ENCODE peak calls at places on chromosomes 1 and 21, in ten cellular contexts. One of them, this sample, is unnamed.

GRCh38 chr21:45014747-45015468 is 59.5 kb upstream of the ADARB1 start:
- DNase-seq in T-cell: no peak
- DNase-seq in activated CD8-positive, alpha-beta memory T cell treated with anti-CD3 and anti-CD28 coated beads for 4 hours: no peak
- DNase-seq in anterior cingulate cortex: no peak
- DNase-seq in posterior vena cava: peak
- DNase-seq in iPS-NIHi11: no peak
- DNase-seq in GM10248: no peak
- DNase-seq in transverse colon: no peak
- DNase-seq in SW480: no peak
- DNase-seq in CD8-positive, alpha-beta T cell: no peak
- DNase-seq in this sample: peak

GRCh38 chr1:187203257-187203656 is 374.5 kb downstream of the PLA2G4A start:
- DNase-seq in T-cell: no peak
- DNase-seq in activated CD8-positive, alpha-beta memory T cell treated with anti-CD3 and anti-CD28 coated beads for 4 hours: no peak
- DNase-seq in anterior cingulate cortex: no peak
- DNase-seq in posterior vena cava: no peak
- DNase-seq in iPS-NIHi11: no peak
- DNase-seq in GM10248: no peak
- DNase-seq in transverse colon: no peak
- DNase-seq in SW480: no peak
- DNase-seq in CD8-positive, alpha-beta T cell: no peak
- DNase-seq in this sample: no peak

GRCh38 chr1:220430059-220430458 is 97.9 kb upstream of the MARK1 start:
- DNase-seq in T-cell: no peak
- DNase-seq in activated CD8-positive, alpha-beta memory T cell treated with anti-CD3 and anti-CD28 coated beads for 4 hours: no peak
- DNase-seq in anterior cingulate cortex: no peak
- DNase-seq in posterior vena cava: no peak
- DNase-seq in iPS-NIHi11: peak
- DNase-seq in GM10248: no peak
- DNase-seq in transverse colon: no peak
- DNase-seq in SW480: peak
- DNase-seq in CD8-positive, alpha-beta T cell: no peak
- DNase-seq in this sample: no peak

GRCh38 chr1:229007701-229008100 is 263.2 kb upstream of the RAB4A start:
- DNase-seq in T-cell: no peak
- DNase-seq in activated CD8-positive, alpha-beta memory T cell treated with anti-CD3 and anti-CD28 coated beads for 4 hours: no peak
- DNase-seq in anterior cingulate cortex: no peak
- DNase-seq in posterior vena cava: no peak
- DNase-seq in iPS-NIHi11: no peak
- DNase-seq in GM10248: no peak
- DNase-seq in transverse colon: no peak
- DNase-seq in SW480: no peak
- DNase-seq in CD8-positive, alpha-beta T cell: no peak
- DNase-seq in this sample: no peak

GRCh38 chr1:32962248-32962896 is 2.2 kb downstream of the RNF19B start:
- DNase-seq in T-cell: no peak
- DNase-seq in activated CD8-positive, alpha-beta memory T cell treated with anti-CD3 and anti-CD28 coated beads for 4 hours: no peak
- DNase-seq in anterior cingulate cortex: no peak
- DNase-seq in posterior vena cava: no peak
- DNase-seq in iPS-NIHi11: no peak
- DNase-seq in GM10248: peak
- DNase-seq in transverse colon: no peak
- DNase-seq in SW480: peak
- DNase-seq in CD8-positive, alpha-beta T cell: no peak
- DNase-seq in this sample: peak

GRCh38 chr1:66652556-66652955 is 99.7 kb upstream of the DYNLT5 start:
- DNase-seq in T-cell: no peak
- DNase-seq in activated CD8-positive, alpha-beta memory T cell treated with anti-CD3 and anti-CD28 coated beads for 4 hours: no peak
- DNase-seq in anterior cingulate cortex: no peak
- DNase-seq in posterior vena cava: no peak
- DNase-seq in iPS-NIHi11: no peak
- DNase-seq in GM10248: no peak
- DNase-seq in transverse colon: no peak
- DNase-seq in SW480: no peak
- DNase-seq in CD8-positive, alpha-beta T cell: no peak
- DNase-seq in this sample: no peak

GRCh38 chr21:41767606-41768370 is 936 bp upstream of the RIPK4 start:
- DNase-seq in T-cell: no peak
- DNase-seq in activated CD8-positive, alpha-beta memory T cell treated with anti-CD3 and anti-CD28 coated beads for 4 hours: no peak
- DNase-seq in anterior cingulate cortex: no peak
- DNase-seq in posterior vena cava: peak
- DNase-seq in iPS-NIHi11: no peak
- DNase-seq in GM10248: no peak
- DNase-seq in transverse colon: no peak
- DNase-seq in SW480: peak
- DNase-seq in CD8-positive, alpha-beta T cell: no peak
- DNase-seq in this sample: no peak

GRCh38 chr1:227778401-227778947 is 37.0 kb upstream of the PRSS38 start:
- DNase-seq in T-cell: no peak
- DNase-seq in activated CD8-positive, alpha-beta memory T cell treated with anti-CD3 and anti-CD28 coated beads for 4 hours: no peak
- DNase-seq in anterior cingulate cortex: no peak
- DNase-seq in posterior vena cava: peak
- DNase-seq in iPS-NIHi11: no peak
- DNase-seq in GM10248: no peak
- DNase-seq in transverse colon: no peak
- DNase-seq in SW480: no peak
- DNase-seq in CD8-positive, alpha-beta T cell: no peak
- DNase-seq in this sample: no peak

GRCh38 chr1:103525114-103525606 is 339 bp upstream of the RNPC3 start:
- DNase-seq in T-cell: no peak
- DNase-seq in activated CD8-positive, alpha-beta memory T cell treated with anti-CD3 and anti-CD28 coated beads for 4 hours: no peak
- DNase-seq in anterior cingulate cortex: no peak
- DNase-seq in posterior vena cava: no peak
- DNase-seq in iPS-NIHi11: peak
- DNase-seq in GM10248: peak
- DNase-seq in transverse colon: no peak
- DNase-seq in SW480: peak
- DNase-seq in CD8-positive, alpha-beta T cell: peak
- DNase-seq in this sample: peak

GRCh38 chr1:159250817-159251216 is 46.1 kb downstream of the ACKR1 start:
- DNase-seq in T-cell: no peak
- DNase-seq in activated CD8-positive, alpha-beta memory T cell treated with anti-CD3 and anti-CD28 coated beads for 4 hours: no peak
- DNase-seq in anterior cingulate cortex: no peak
- DNase-seq in posterior vena cava: no peak
- DNase-seq in iPS-NIHi11: no peak
- DNase-seq in GM10248: no peak
- DNase-seq in transverse colon: no peak
- DNase-seq in SW480: no peak
- DNase-seq in CD8-positive, alpha-beta T cell: no peak
- DNase-seq in this sample: no peak

GRCh38 chr1:83839566-83840173 is 159.3 kb downstream of the TTLL7 start:
- DNase-seq in T-cell: no peak
- DNase-seq in activated CD8-positive, alpha-beta memory T cell treated with anti-CD3 and anti-CD28 coated beads for 4 hours: no peak
- DNase-seq in anterior cingulate cortex: no peak
- DNase-seq in posterior vena cava: no peak
- DNase-seq in iPS-NIHi11: no peak
- DNase-seq in GM10248: no peak
- DNase-seq in transverse colon: no peak
- DNase-seq in SW480: no peak
- DNase-seq in CD8-positive, alpha-beta T cell: no peak
- DNase-seq in this sample: no peak

GRCh38 chr1:207691814-207692213 is 46.9 kb downstream of the CR1L start:
- DNase-seq in T-cell: no peak
- DNase-seq in activated CD8-positive, alpha-beta memory T cell treated with anti-CD3 and anti-CD28 coated beads for 4 hours: no peak
- DNase-seq in anterior cingulate cortex: no peak
- DNase-seq in posterior vena cava: no peak
- DNase-seq in iPS-NIHi11: no peak
- DNase-seq in GM10248: no peak
- DNase-seq in transverse colon: no peak
- DNase-seq in SW480: no peak
- DNase-seq in CD8-positive, alpha-beta T cell: no peak
- DNase-seq in this sample: no peak

GRCh38 chr1:229554886-229555621 is 3.5 kb downstream of the ABCB10 start:
- DNase-seq in T-cell: no peak
- DNase-seq in activated CD8-positive, alpha-beta memory T cell treated with anti-CD3 and anti-CD28 coated beads for 4 hours: no peak
- DNase-seq in anterior cingulate cortex: no peak
- DNase-seq in posterior vena cava: no peak
- DNase-seq in iPS-NIHi11: no peak
- DNase-seq in GM10248: no peak
- DNase-seq in transverse colon: no peak
- DNase-seq in SW480: no peak
- DNase-seq in CD8-positive, alpha-beta T cell: no peak
- DNase-seq in this sample: no peak

GRCh38 chr1:165439287-165439686 is 5.6 kb downstream of the RXRG start:
- DNase-seq in T-cell: no peak
- DNase-seq in activated CD8-positive, alpha-beta memory T cell treated with anti-CD3 and anti-CD28 coated beads for 4 hours: no peak
- DNase-seq in anterior cingulate cortex: no peak
- DNase-seq in posterior vena cava: no peak
- DNase-seq in iPS-NIHi11: no peak
- DNase-seq in GM10248: no peak
- DNase-seq in transverse colon: no peak
- DNase-seq in SW480: no peak
- DNase-seq in CD8-positive, alpha-beta T cell: no peak
- DNase-seq in this sample: no peak

GRCh38 chr1:11692899-11693590 is 1.5 kb downstream of the DRAXIN start:
- DNase-seq in T-cell: no peak
- DNase-seq in activated CD8-positive, alpha-beta memory T cell treated with anti-CD3 and anti-CD28 coated beads for 4 hours: peak
- DNase-seq in anterior cingulate cortex: peak
- DNase-seq in posterior vena cava: no peak
- DNase-seq in iPS-NIHi11: no peak
- DNase-seq in GM10248: no peak
- DNase-seq in transverse colon: peak
- DNase-seq in SW480: peak
- DNase-seq in CD8-positive, alpha-beta T cell: peak
- DNase-seq in this sample: no peak

GRCh38 chr1:89887270-89887669 is 66.4 kb downstream of the LRRC8D start:
- DNase-seq in T-cell: no peak
- DNase-seq in activated CD8-positive, alpha-beta memory T cell treated with anti-CD3 and anti-CD28 coated beads for 4 hours: no peak
- DNase-seq in anterior cingulate cortex: no peak
- DNase-seq in posterior vena cava: no peak
- DNase-seq in iPS-NIHi11: no peak
- DNase-seq in GM10248: no peak
- DNase-seq in transverse colon: no peak
- DNase-seq in SW480: no peak
- DNase-seq in CD8-positive, alpha-beta T cell: no peak
- DNase-seq in this sample: no peak

GRCh38 chr1:155978973-155979429 is 654 bp upstream of the ARHGEF2 start:
- DNase-seq in T-cell: no peak
- DNase-seq in activated CD8-positive, alpha-beta memory T cell treated with anti-CD3 and anti-CD28 coated beads for 4 hours: no peak
- DNase-seq in anterior cingulate cortex: no peak
- DNase-seq in posterior vena cava: no peak
- DNase-seq in iPS-NIHi11: no peak
- DNase-seq in GM10248: no peak
- DNase-seq in transverse colon: peak
- DNase-seq in SW480: peak
- DNase-seq in CD8-positive, alpha-beta T cell: no peak
- DNase-seq in this sample: peak

GRCh38 chr1:15833069-15833679 is 14.3 kb upstream of the SPEN start:
- DNase-seq in T-cell: peak
- DNase-seq in activated CD8-positive, alpha-beta memory T cell treated with anti-CD3 and anti-CD28 coated beads for 4 hours: no peak
- DNase-seq in anterior cingulate cortex: no peak
- DNase-seq in posterior vena cava: peak
- DNase-seq in iPS-NIHi11: no peak
- DNase-seq in GM10248: no peak
- DNase-seq in transverse colon: peak
- DNase-seq in SW480: peak
- DNase-seq in CD8-positive, alpha-beta T cell: peak
- DNase-seq in this sample: peak

GRCh38 chr1:8947127-8947691 is 1.5 kb downstream of the CA6 start:
- DNase-seq in T-cell: no peak
- DNase-seq in activated CD8-positive, alpha-beta memory T cell treated with anti-CD3 and anti-CD28 coated beads for 4 hours: no peak
- DNase-seq in anterior cingulate cortex: no peak
- DNase-seq in posterior vena cava: no peak
- DNase-seq in iPS-NIHi11: no peak
- DNase-seq in GM10248: no peak
- DNase-seq in transverse colon: no peak
- DNase-seq in SW480: no peak
- DNase-seq in CD8-positive, alpha-beta T cell: no peak
- DNase-seq in this sample: no peak

GRCh38 chr21:42232176-42232825 is 13.4 kb downstream of the ABCG1 start:
- DNase-seq in T-cell: no peak
- DNase-seq in activated CD8-positive, alpha-beta memory T cell treated with anti-CD3 and anti-CD28 coated beads for 4 hours: no peak
- DNase-seq in anterior cingulate cortex: no peak
- DNase-seq in posterior vena cava: peak
- DNase-seq in iPS-NIHi11: no peak
- DNase-seq in GM10248: no peak
- DNase-seq in transverse colon: no peak
- DNase-seq in SW480: no peak
- DNase-seq in CD8-positive, alpha-beta T cell: peak
- DNase-seq in this sample: no peak

GRCh38 chr1:38128926-38129453 is 82.4 kb upstream of the POU3F1 start:
- DNase-seq in T-cell: no peak
- DNase-seq in activated CD8-positive, alpha-beta memory T cell treated with anti-CD3 and anti-CD28 coated beads for 4 hours: no peak
- DNase-seq in anterior cingulate cortex: no peak
- DNase-seq in posterior vena cava: peak
- DNase-seq in iPS-NIHi11: no peak
- DNase-seq in GM10248: no peak
- DNase-seq in transverse colon: no peak
- DNase-seq in SW480: no peak
- DNase-seq in CD8-positive, alpha-beta T cell: no peak
- DNase-seq in this sample: no peak

GRCh38 chr1:211632808-211633522 is 42.5 kb downstream of the NEK2 start:
- DNase-seq in T-cell: no peak
- DNase-seq in activated CD8-positive, alpha-beta memory T cell treated with anti-CD3 and anti-CD28 coated beads for 4 hours: no peak
- DNase-seq in anterior cingulate cortex: peak
- DNase-seq in posterior vena cava: peak
- DNase-seq in iPS-NIHi11: no peak
- DNase-seq in GM10248: no peak
- DNase-seq in transverse colon: no peak
- DNase-seq in SW480: peak
- DNase-seq in CD8-positive, alpha-beta T cell: no peak
- DNase-seq in this sample: no peak

GRCh38 chr21:43331962-43332458 is 94.9 kb downstream of the SIK1 start:
- DNase-seq in T-cell: no peak
- DNase-seq in activated CD8-positive, alpha-beta memory T cell treated with anti-CD3 and anti-CD28 coated beads for 4 hours: no peak
- DNase-seq in anterior cingulate cortex: peak
- DNase-seq in posterior vena cava: no peak
- DNase-seq in iPS-NIHi11: no peak
- DNase-seq in GM10248: no peak
- DNase-seq in transverse colon: no peak
- DNase-seq in SW480: no peak
- DNase-seq in CD8-positive, alpha-beta T cell: no peak
- DNase-seq in this sample: no peak

GRCh38 chr1:201946224-201946908 is at the start of gene LMOD1:
- DNase-seq in T-cell: no peak
- DNase-seq in activated CD8-positive, alpha-beta memory T cell treated with anti-CD3 and anti-CD28 coated beads for 4 hours: no peak
- DNase-seq in anterior cingulate cortex: peak
- DNase-seq in posterior vena cava: peak
- DNase-seq in iPS-NIHi11: peak
- DNase-seq in GM10248: no peak
- DNase-seq in transverse colon: peak
- DNase-seq in SW480: peak
- DNase-seq in CD8-positive, alpha-beta T cell: no peak
- DNase-seq in this sample: no peak

GRCh38 chr1:224052767-224053166 is 61.1 kb upstream of the FBXO28 start:
- DNase-seq in T-cell: no peak
- DNase-seq in activated CD8-positive, alpha-beta memory T cell treated with anti-CD3 and anti-CD28 coated beads for 4 hours: no peak
- DNase-seq in anterior cingulate cortex: no peak
- DNase-seq in posterior vena cava: no peak
- DNase-seq in iPS-NIHi11: no peak
- DNase-seq in GM10248: no peak
- DNase-seq in transverse colon: no peak
- DNase-seq in SW480: no peak
- DNase-seq in CD8-positive, alpha-beta T cell: no peak
- DNase-seq in this sample: no peak

GRCh38 chr1:195278644-195279043 is 1329.6 kb downstream of the KCNT2 start:
- DNase-seq in T-cell: no peak
- DNase-seq in activated CD8-positive, alpha-beta memory T cell treated with anti-CD3 and anti-CD28 coated beads for 4 hours: no peak
- DNase-seq in anterior cingulate cortex: no peak
- DNase-seq in posterior vena cava: no peak
- DNase-seq in iPS-NIHi11: no peak
- DNase-seq in GM10248: peak
- DNase-seq in transverse colon: no peak
- DNase-seq in SW480: no peak
- DNase-seq in CD8-positive, alpha-beta T cell: no peak
- DNase-seq in this sample: no peak

GRCh38 chr1:191508239-191508638 is 650.0 kb upstream of the RGS18 start:
- DNase-seq in T-cell: no peak
- DNase-seq in activated CD8-positive, alpha-beta memory T cell treated with anti-CD3 and anti-CD28 coated beads for 4 hours: no peak
- DNase-seq in anterior cingulate cortex: no peak
- DNase-seq in posterior vena cava: no peak
- DNase-seq in iPS-NIHi11: no peak
- DNase-seq in GM10248: no peak
- DNase-seq in transverse colon: no peak
- DNase-seq in SW480: no peak
- DNase-seq in CD8-positive, alpha-beta T cell: no peak
- DNase-seq in this sample: no peak

GRCh38 chr1:113788802-113789201 is 23.5 kb downstream of the RSBN1 start:
- DNase-seq in T-cell: no peak
- DNase-seq in activated CD8-positive, alpha-beta memory T cell treated with anti-CD3 and anti-CD28 coated beads for 4 hours: no peak
- DNase-seq in anterior cingulate cortex: no peak
- DNase-seq in posterior vena cava: no peak
- DNase-seq in iPS-NIHi11: no peak
- DNase-seq in GM10248: no peak
- DNase-seq in transverse colon: no peak
- DNase-seq in SW480: no peak
- DNase-seq in CD8-positive, alpha-beta T cell: no peak
- DNase-seq in this sample: no peak